ENCODE peak calls at places on chromosomes 16 and 17, in four cellular contexts. W is cardiac fibroblast, R is GM12864, C is foreskin keratinocyte. G is an unnamed sample.
A peak's percentile ranks its signal among the peaks of the same experiment; 100 is the strongest.

GRCh38 chr17:49397586-49397985 is 17.1 kb downstream of the PHB1 start:
- DNase-seq in W (no peak), C (no peak), R (no peak), G (no peak)

GRCh38 chr17:72922223-72922622 is 170.3 kb downstream of the SLC39A11 start:
- DNase-seq in R (no peak), C (no peak), W (no peak), G (no peak)

GRCh38 chr17:75163074-75163473 is 8.8 kb upstream of the JPT1 start:
- DNase-seq in C (no peak), W (no peak), R (no peak), G (no peak)

GRCh38 chr17:7413346-7413985 is 5.8 kb downstream of the NLGN2 start:
- DNase-seq in W (peak; percentile 41), C (peak; percentile 21), R (no peak), G (no peak)

GRCh38 chr17:27319536-27320221 is 25.8 kb downstream of the WSB1 start:
- DNase-seq in R (no peak), C (peak; percentile 5), W (peak; percentile 59), G (no peak)

GRCh38 chr17:4332296-4332970 is 34.0 kb downstream of the UBE2G1 start:
- DNase-seq in W (peak; percentile 32), C (no peak), R (no peak), G (no peak)

GRCh38 chr16:79137528-79137927 is 463.0 kb downstream of the MAF start:
- DNase-seq in R (no peak), W (no peak), C (no peak), G (no peak)

GRCh38 chr16:56916571-56917403 is 15.2 kb upstream of the HERPUD1 start:
- DNase-seq in C (no peak), W (no peak), R (peak; percentile 81), G (peak; percentile 43)

GRCh38 chr16:50299508-50300105 is 33.3 kb downstream of the ADCY7 start:
- DNase-seq in R (no peak), C (no peak), W (no peak), G (no peak)

GRCh38 chr16:68365167-68365817 is 54.5 kb downstream of the PRMT7 start:
- DNase-seq in R (no peak), C (no peak), W (no peak), G (no peak)

GRCh38 chr16:68366062-68366461 is 55.2 kb downstream of the PRMT7 start:
- DNase-seq in C (no peak), R (no peak), W (no peak), G (no peak)

GRCh38 chr16:68362952-68363846 is 52.4 kb downstream of the PRMT7 start:
- DNase-seq in C (no peak), W (no peak), R (no peak), G (no peak)

GRCh38 chr16:68363847-68364600 is 53.2 kb downstream of the PRMT7 start:
- DNase-seq in R (no peak), W (peak; percentile 9), C (no peak), G (no peak)

GRCh38 chr16:68364601-68364998 is 53.8 kb downstream of the PRMT7 start:
- DNase-seq in C (no peak), R (no peak), W (no peak), G (no peak)
- TF ChIP-seq CTCF in C (peak; percentile 23), R (peak; percentile 28), W (peak; percentile 9), G (no peak)

GRCh38 chr17:2419526-2419925 is 18.7 kb upstream of the MNT start:
- DNase-seq in R (no peak), C (no peak), W (no peak), G (no peak)

GRCh38 chr17:2423271-2423670 is 22.4 kb upstream of the MNT start:
- DNase-seq in C (peak; percentile 97), W (no peak), R (no peak), G (no peak)

GRCh38 chr17:2420131-2420530 is 19.3 kb upstream of the MNT start:
- DNase-seq in R (no peak), C (no peak), W (no peak), G (no peak)

GRCh38 chr17:2418572-2418971 is 17.7 kb upstream of the MNT start:
- DNase-seq in W (no peak), R (no peak), C (no peak), G (no peak)

DNA sequence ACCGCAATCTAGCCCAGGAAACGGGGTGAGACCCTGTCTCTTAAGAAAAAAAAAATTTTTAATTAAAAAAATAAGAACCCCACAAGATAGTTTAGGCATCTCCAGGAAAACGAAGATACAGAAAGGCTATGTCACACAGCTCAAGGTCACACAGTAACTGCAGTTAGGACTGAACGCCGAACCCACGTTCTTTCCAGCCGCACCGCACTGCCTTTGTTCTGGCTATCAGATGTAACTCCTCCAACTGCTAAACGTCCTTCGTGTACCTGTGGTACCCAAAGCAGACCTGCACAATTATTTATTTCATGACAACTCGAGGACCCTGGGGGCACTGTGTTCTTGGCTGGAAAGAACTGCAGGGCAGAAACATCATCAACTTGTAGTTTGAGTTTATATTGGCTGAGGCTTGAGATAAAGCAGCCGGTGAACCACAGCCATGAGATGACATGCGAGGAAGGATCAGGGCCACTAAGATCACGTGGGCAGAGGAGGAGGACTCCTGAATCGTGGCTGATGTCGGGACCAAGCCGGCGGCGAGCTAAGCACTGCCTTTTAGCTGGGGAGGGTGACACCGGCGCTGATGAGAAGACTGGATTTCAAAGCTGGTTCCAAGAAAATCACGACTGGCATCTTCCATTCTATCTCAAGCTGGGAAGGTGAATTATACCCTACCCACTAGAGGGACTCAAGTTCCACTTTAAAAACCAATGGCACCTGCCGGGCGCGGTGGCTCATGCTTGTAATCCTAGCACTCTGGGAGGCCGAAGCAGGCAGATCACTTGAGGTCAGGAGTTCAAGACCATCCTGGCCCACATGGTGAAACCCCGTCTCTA is 20.7 kb upstream of the MNT start:
- DNase-seq in C (no peak), R (no peak), W (no peak), G (no peak)
- TF ChIP-seq CTCF in C (peak; percentile 52), R (no peak), W (no peak), G (no peak)

GRCh38 chr17:44074231-44074910 is 3.8 kb downstream of the G6PC3 start:
- DNase-seq in C (no peak), R (no peak), W (no peak), G (no peak)
- TF ChIP-seq CTCF in C (no peak), R (no peak), W (no peak), G (no peak)

GRCh38 chr16:53417011-53417410 is 17.3 kb upstream of the RBL2 start:
- DNase-seq in R (no peak), C (peak; percentile 44), W (peak; percentile 56), G (no peak)

GRCh38 chr16:53415504-53415903 is 18.8 kb upstream of the RBL2 start:
- DNase-seq in W (no peak), C (peak; percentile 48), R (no peak), G (no peak)

GRCh38 chr16:53417976-53418375 is 16.3 kb upstream of the RBL2 start:
- DNase-seq in W (no peak), R (no peak), C (no peak), G (no peak)

DNA sequence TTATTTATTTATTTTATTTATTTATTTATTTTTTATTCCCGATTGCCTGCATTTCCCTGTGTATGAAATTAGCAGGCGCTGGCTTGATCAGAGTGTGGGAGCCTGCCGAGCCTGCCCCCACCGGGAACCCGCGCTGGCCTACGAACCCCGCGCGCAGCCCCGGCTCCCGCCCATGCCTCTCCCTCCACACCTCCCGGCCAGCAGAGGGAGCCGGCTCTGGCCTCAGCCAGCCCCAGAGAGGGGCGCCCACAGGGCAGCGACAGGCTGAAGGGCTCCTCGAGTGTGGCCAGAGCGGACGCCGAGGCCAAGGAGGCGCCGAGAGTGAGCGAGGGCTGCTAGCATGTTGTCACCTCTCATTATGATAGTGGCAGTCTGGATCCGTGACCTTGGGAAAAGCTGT is 13.0 kb upstream of the RBL2 start:
- DNase-seq in R (no peak), W (no peak), C (no peak), G (no peak)
- TF ChIP-seq CTCF in R (no peak), W (no peak), C (peak; percentile 10), G (no peak)

GRCh38 chr16:27698266-27698665 is 148.3 kb downstream of the KATNIP start:
- DNase-seq in W (no peak), R (no peak), C (no peak), G (no peak)
- TF ChIP-seq CTCF in W (peak; percentile 34), R (peak; percentile 44), C (peak; percentile 50), G (no peak)

DNA sequence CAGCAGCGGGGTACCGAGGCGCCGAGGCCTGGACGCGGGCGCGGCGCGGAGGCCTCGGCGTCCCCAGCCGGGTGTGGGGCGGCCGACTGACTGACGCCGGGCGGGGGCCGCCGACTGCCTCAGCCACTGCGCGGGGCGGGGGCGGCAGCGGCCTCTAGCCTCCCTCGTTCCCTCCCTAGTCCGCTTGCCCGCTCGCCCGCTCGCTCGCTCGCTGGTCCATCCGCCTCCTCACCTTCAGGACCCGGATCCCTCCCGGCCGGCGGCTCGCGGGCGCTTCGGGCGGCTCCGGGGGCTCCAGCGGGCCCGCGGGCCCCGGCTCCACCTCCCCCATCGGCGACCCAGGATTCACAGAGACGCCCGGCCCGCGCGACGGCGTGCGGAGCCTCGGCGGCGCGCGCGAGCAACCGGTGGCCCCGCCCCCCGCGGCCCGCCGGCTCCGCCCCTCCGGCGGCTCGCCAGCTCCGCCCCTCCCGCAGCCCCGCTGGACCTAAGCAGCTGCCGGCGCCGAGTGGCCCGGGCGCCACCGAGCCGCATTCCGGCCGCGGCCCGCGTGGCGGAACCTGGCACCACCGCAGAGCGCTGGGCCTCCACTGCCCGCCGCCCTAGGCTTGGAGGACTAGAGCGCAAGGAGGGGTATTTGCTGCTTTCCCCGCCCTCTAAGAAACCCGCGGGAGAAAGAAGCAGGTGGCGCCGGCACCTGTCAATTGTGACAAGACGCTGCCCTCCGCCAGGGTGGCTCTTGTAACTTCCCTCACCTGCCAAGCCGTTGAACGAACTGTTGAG is 773 bp downstream of the PHLPP2 start:
- DNase-seq in R (peak; percentile 40), W (peak; percentile 53), C (peak; percentile 44), G (peak; percentile 87)
- TF ChIP-seq CTCF in R (no peak), W (no peak), C (no peak), G (no peak)

DNA sequence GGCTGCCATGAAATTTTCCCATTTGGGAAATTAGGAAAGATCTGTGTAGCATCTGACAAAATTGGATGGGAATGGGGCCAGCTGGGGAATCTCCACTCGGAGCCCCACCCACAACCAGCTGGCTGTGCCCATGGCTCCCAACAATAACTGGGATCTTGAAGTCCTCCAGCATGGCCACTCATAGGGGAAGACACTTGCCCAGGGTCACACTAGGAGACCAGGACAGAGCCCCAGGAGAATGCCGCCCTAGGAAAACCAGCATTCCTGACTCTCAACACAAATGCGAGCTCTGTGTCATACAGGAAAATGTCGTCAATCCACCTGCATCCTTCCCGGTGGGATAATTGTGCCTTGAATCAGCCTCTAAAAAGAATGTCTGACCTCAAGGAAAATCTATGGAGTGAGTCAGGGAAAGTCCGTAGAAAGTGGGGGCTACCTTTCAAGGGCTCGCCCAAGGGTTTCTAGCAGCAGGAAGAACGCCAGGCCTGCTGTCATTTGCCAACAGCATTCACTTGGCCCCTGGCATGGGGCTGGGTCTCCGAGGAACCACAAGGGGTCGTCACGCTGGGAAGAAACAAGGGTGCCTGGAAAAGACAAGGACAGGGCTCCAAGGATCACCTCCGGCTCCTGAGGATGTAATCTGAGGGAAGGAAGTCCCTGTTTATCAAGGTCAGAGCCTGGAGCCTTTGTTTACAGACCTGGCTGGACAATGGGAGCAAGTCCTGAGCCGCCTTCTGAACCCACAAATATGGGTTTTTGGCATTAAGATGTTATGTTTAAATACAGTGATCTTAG is 15.9 kb downstream of the CDH5 start:
- DNase-seq in R (no peak), W (peak; percentile 93), C (peak; percentile 99), G (no peak)
- TF ChIP-seq CTCF in R (no peak), W (no peak), C (no peak), G (no peak)